ENCODE peak calls at places on chromosomes 16 and 17, in five cellular contexts. One of them, this sample, is unnamed. For H3K27me3, the result is how much of the 10 kb centered on the place peaks cover.

GRCh38 chr16:3494574-3494973 is 715 bp downstream of the C16orf90 start:
- DNase-seq in A673: no peak
- DNase-seq in tibial artery: no peak
- DNase-seq in cardiac muscle cell: no peak
- DNase-seq in SK-N-SH: no peak
- DNase-seq in this sample: no peak

GRCh38 chr17:72514321-72514861 is 393.6 kb downstream of the SOX9 start:
- DNase-seq in A673: no peak
- DNase-seq in tibial artery: no peak
- DNase-seq in cardiac muscle cell: peak
- DNase-seq in SK-N-SH: no peak
- DNase-seq in this sample: no peak

GRCh38 chr16:53507464-53508180 is 4.6 kb upstream of the AKTIP start:
- DNase-seq in A673: no peak
- DNase-seq in tibial artery: no peak
- DNase-seq in cardiac muscle cell: no peak
- DNase-seq in SK-N-SH: no peak
- DNase-seq in this sample: no peak

GRCh38 chr17:68588362-68588761 is 12.8 kb downstream of the FAM20A start:
- DNase-seq in A673: no peak
- DNase-seq in tibial artery: no peak
- DNase-seq in cardiac muscle cell: no peak
- DNase-seq in SK-N-SH: no peak
- DNase-seq in this sample: no peak

GRCh38 chr16:22427556-22427955 is 53.1 kb upstream of the CDR2 start:
- DNase-seq in A673: no peak
- DNase-seq in tibial artery: no peak
- DNase-seq in cardiac muscle cell: no peak
- DNase-seq in SK-N-SH: no peak
- DNase-seq in this sample: no peak

GRCh38 chr17:17161759-17162158 is 44.4 kb downstream of the PLD6 start:
- DNase-seq in A673: no peak
- DNase-seq in tibial artery: no peak
- DNase-seq in cardiac muscle cell: no peak
- DNase-seq in SK-N-SH: no peak
- DNase-seq in this sample: no peak

GRCh38 chr17:31902693-31903092 is 1.2 kb upstream of the UTP6 start:
- DNase-seq in A673: no peak
- DNase-seq in tibial artery: no peak
- DNase-seq in cardiac muscle cell: no peak
- DNase-seq in SK-N-SH: no peak
- DNase-seq in this sample: no peak

GRCh38 chr17:44807817-44808155 is 22.3 kb downstream of the GJC1 start:
- DNase-seq in A673: peak
- DNase-seq in tibial artery: no peak
- DNase-seq in cardiac muscle cell: no peak
- DNase-seq in SK-N-SH: no peak
- DNase-seq in this sample: no peak

GRCh38 chr17:4932756-4933155 is 679 bp downstream of the GP1BA start:
- DNase-seq in A673: no peak
- DNase-seq in tibial artery: no peak
- DNase-seq in cardiac muscle cell: no peak
- DNase-seq in SK-N-SH: no peak
- DNase-seq in this sample: no peak

GRCh38 chr16:79272141-79272577 is 328.4 kb downstream of the MAF start:
- DNase-seq in A673: no peak
- DNase-seq in tibial artery: no peak
- DNase-seq in cardiac muscle cell: no peak
- DNase-seq in SK-N-SH: no peak
- DNase-seq in this sample: no peak

GRCh38 chr17:76625496-76625895 is 18.1 kb downstream of the ST6GALNAC1 start:
- DNase-seq in A673: no peak
- DNase-seq in tibial artery: no peak
- DNase-seq in cardiac muscle cell: no peak
- DNase-seq in SK-N-SH: no peak
- DNase-seq in this sample: peak

GRCh38 chr17:8120520-8121443 is 2.5 kb upstream of the ALOXE3 start:
- DNase-seq in A673: peak
- DNase-seq in tibial artery: no peak
- DNase-seq in cardiac muscle cell: peak
- DNase-seq in SK-N-SH: peak
- DNase-seq in this sample: no peak
- H3K27ac ChIP-seq in A673: peak
- H3K27ac ChIP-seq in tibial artery: peak
- H3K27ac ChIP-seq in cardiac muscle cell: no peak
- H3K27ac ChIP-seq in SK-N-SH: peak
- H3K27ac ChIP-seq in this sample: no peak

GRCh38 chr16:81717662-81718189 is 61.4 kb upstream of the PLCG2 start:
- DNase-seq in A673: peak
- DNase-seq in tibial artery: no peak
- DNase-seq in cardiac muscle cell: peak
- DNase-seq in SK-N-SH: no peak
- DNase-seq in this sample: no peak

GRCh38 chr16:81719993-81720392 is 59.1 kb upstream of the PLCG2 start:
- DNase-seq in A673: no peak
- DNase-seq in tibial artery: no peak
- DNase-seq in cardiac muscle cell: no peak
- DNase-seq in SK-N-SH: no peak
- DNase-seq in this sample: no peak

GRCh38 chr16:81718637-81719036 is 60.5 kb upstream of the PLCG2 start:
- DNase-seq in A673: no peak
- DNase-seq in tibial artery: no peak
- DNase-seq in cardiac muscle cell: no peak
- DNase-seq in SK-N-SH: no peak
- DNase-seq in this sample: no peak

GRCh38 chr16:81723098-81723723 is 55.9 kb upstream of the PLCG2 start:
- DNase-seq in A673: peak
- DNase-seq in tibial artery: no peak
- DNase-seq in cardiac muscle cell: peak
- DNase-seq in SK-N-SH: peak
- DNase-seq in this sample: no peak

DNA sequence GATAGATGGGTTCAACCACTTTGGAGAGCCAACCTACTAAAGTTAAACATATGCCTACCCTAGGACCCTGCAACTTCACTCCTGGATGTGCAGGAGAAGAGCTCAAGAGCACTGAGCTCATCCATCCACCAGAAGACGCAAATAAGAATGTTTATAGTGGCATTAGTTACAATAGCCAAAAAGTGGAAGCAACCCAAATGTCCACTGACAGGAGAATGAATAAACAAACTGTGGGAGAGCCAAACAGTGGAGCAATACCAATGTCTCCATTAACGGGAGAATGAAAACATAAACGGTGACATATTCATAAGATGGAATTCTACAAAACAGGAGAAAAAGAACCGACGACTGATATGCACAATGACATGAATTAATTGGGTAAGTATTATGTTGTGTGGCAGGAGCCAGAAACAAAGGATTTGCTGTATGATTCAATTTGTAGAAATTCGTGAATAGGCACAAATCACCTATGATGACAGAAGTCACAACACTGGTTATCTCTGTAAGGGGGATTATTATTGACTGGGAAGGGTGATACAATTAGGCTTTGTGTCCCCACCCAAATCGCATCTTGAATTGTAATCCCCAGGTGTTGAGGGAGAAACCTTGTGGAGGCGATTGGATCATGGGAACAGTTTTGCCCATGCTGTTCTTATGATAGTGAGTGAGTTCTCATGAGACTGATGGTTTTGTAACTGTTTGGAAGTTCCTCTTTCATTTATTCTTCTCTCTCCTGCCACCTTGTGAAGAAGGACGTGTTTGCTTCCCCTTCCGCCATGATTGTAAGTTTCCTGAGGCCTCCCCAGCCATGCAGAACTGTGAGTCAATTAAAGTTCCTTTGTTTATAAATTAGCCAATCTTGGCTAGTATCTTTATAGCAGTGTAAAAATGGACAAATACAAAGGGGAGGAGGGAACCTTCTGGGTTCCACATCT is 57.9 kb upstream of the PLCG2 start:
- DNase-seq in A673: no peak
- DNase-seq in tibial artery: no peak
- DNase-seq in cardiac muscle cell: no peak
- DNase-seq in SK-N-SH: no peak
- DNase-seq in this sample: no peak
- H3K4me3 ChIP-seq in A673: no peak
- H3K4me3 ChIP-seq in tibial artery: no peak
- H3K4me3 ChIP-seq in cardiac muscle cell: no peak
- H3K4me3 ChIP-seq in SK-N-SH: no peak
- H3K4me3 ChIP-seq in this sample: no peak

GRCh38 chr16:66928702-66929388 is 3.5 kb upstream of the RRAD start:
- DNase-seq in A673: peak
- DNase-seq in tibial artery: no peak
- DNase-seq in cardiac muscle cell: peak
- DNase-seq in SK-N-SH: peak
- DNase-seq in this sample: no peak
- H3K27me3 ChIP-seq in A673: under half
- H3K27me3 ChIP-seq in tibial artery: under half
- H3K27me3 ChIP-seq in cardiac muscle cell: under half
- H3K27me3 ChIP-seq in SK-N-SH: under half
- H3K27me3 ChIP-seq in this sample: under half

DNA sequence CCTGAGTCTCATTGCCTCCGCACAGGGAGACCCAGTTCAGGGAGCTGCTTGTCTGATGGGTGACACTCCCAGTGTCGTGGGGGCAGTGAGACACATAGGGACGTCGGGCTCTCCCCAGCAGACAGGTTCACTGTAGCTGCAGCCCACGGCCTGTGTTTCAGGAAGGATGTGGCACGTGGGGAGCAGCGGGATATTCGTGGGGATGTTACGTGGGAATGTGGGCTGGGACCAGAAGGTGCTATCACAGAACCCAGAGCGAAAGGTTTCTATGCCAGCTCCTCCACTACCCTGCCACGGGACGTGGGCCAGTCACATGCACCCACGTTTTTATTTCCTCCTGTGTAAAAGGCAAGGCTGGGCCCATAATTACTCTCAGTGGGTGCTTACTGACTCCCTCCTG is 16.3 kb downstream of the CACNA1G start:
- DNase-seq in A673: no peak
- DNase-seq in tibial artery: no peak
- DNase-seq in cardiac muscle cell: no peak
- DNase-seq in SK-N-SH: no peak
- DNase-seq in this sample: no peak
- H3K27ac ChIP-seq in A673: no peak
- H3K27ac ChIP-seq in tibial artery: no peak
- H3K27ac ChIP-seq in cardiac muscle cell: no peak
- H3K27ac ChIP-seq in SK-N-SH: no peak
- H3K27ac ChIP-seq in this sample: no peak

This sample was measured in ascending aorta.